ENCODE peak calls at places on chromosomes 12 and 14, in nine cellular contexts. Y is fibroblast of lung, W is psoas muscle, D is AG09309, U is heart left ventricle, F is HCT116, K is astrocyte of the spinal cord, E is Calu3, O is body of pancreas. S is an unnamed sample.

GRCh38 chr12:29608581-29608980 is 111.1 kb upstream of the OVCH1 start:
- DNase-seq in F (no peak), U (no peak), O (no peak), D (no peak), E (no peak), K (no peak), Y (no peak), W (no peak), S (no peak)

GRCh38 chr14:65153101-65153500 is 50.8 kb upstream of the MAX start:
- DNase-seq in W (no peak), K (no peak), Y (no peak), E (no peak), O (no peak), U (no peak), D (no peak), F (no peak), S (no peak)

GRCh38 chr12:132488127-132489077 is 1.5 kb upstream of the FBRSL1 start:
- DNase-seq in D (no peak), K (no peak), E (no peak), U (peak), Y (no peak), O (no peak), W (peak), F (no peak), S (no peak)

GRCh38 chr12:124654666-124655316 is 87.4 kb upstream of the NCOR2 start:
- DNase-seq in K (no peak), D (no peak), W (peak), U (peak), E (peak), O (peak), F (no peak), Y (no peak), S (no peak)

GRCh38 chr12:91978143-91978542 is 167.5 kb downstream of the BTG1 start:
- DNase-seq in O (no peak), D (no peak), U (no peak), E (no peak), K (no peak), Y (peak), W (no peak), F (no peak), S (no peak)

GRCh38 chr14:55711171-55711811 is 131.3 kb downstream of the KTN1 start:
- DNase-seq in U (no peak), Y (peak), O (no peak), E (no peak), F (no peak), K (peak), W (no peak), D (no peak), S (no peak)

GRCh38 chr12:119176267-119177055 is 2.3 kb upstream of the HSPB8 start:
- DNase-seq in K (peak), E (peak), W (peak), D (no peak), O (peak), F (peak), Y (peak), U (peak), S (no peak)

GRCh38 chr12:70443274-70443673 is 77.2 kb downstream of the KCNMB4 start:
- DNase-seq in U (no peak), K (no peak), Y (no peak), E (no peak), O (no peak), F (no peak), D (no peak), W (no peak), S (no peak)

GRCh38 chr12:40648519-40648918 is 43.7 kb upstream of the CNTN1 start:
- DNase-seq in D (no peak), O (no peak), U (no peak), E (no peak), F (no peak), W (no peak), K (no peak), Y (no peak), S (no peak)

GRCh38 chr12:89363084-89363483 is 10.8 kb upstream of the DUSP6 start:
- DNase-seq in D (no peak), Y (no peak), E (no peak), O (no peak), W (no peak), U (no peak), F (no peak), K (no peak), S (no peak)

GRCh38 chr12:17971850-17972249 is 118.1 kb downstream of the RERGL start:
- DNase-seq in U (no peak), O (no peak), F (no peak), Y (no peak), E (no peak), D (no peak), K (peak), W (no peak), S (no peak)

GRCh38 chr14:22391908-22392307 is 197.1 kb downstream of the DAD1 start:
- DNase-seq in Y (peak), E (peak), K (peak), F (peak), O (peak), W (no peak), U (no peak), D (no peak), S (peak)

GRCh38 chr14:91237219-91237618 is 7.3 kb downstream of the GPR68 start:
- DNase-seq in F (no peak), O (no peak), E (no peak), D (peak), U (no peak), W (no peak), Y (peak), K (peak), S (no peak)

GRCh38 chr14:93998871-93999403 is 1.8 kb downstream of the CCDC197 start:
- DNase-seq in O (no peak), E (no peak), U (no peak), K (no peak), Y (no peak), W (peak), F (no peak), D (no peak), S (no peak)

GRCh38 chr12:68264175-68264863 is 10.9 kb upstream of the IL22 start:
- DNase-seq in E (no peak), W (no peak), Y (no peak), U (no peak), K (no peak), D (no peak), O (no peak), F (no peak), S (no peak)

GRCh38 chr14:105168496-105168978 is at the start of gene JAG2:
- DNase-seq in D (no peak), F (no peak), O (peak), U (peak), Y (no peak), K (no peak), E (peak), W (peak), S (peak)

GRCh38 chr14:71856199-71856919 is 75.9 kb upstream of the RGS6 start:
- DNase-seq in F (no peak), D (no peak), W (no peak), O (no peak), K (no peak), U (no peak), E (no peak), Y (no peak), S (no peak)

GRCh38 chr14:31619440-31619839 is 58.2 kb downstream of the NUBPL start:
- DNase-seq in U (no peak), D (no peak), K (no peak), E (no peak), Y (no peak), W (no peak), F (no peak), O (no peak), S (no peak)

GRCh38 chr14:34345718-34346465 is 116.1 kb downstream of the SPTSSA start:
- DNase-seq in U (no peak), D (no peak), F (no peak), E (no peak), W (no peak), O (no peak), Y (no peak), K (no peak), S (no peak)

GRCh38 chr14:34348592-34348991 is 113.4 kb downstream of the SPTSSA start:
- DNase-seq in U (no peak), K (no peak), F (no peak), O (no peak), E (no peak), W (no peak), D (no peak), Y (no peak), S (no peak)

GRCh38 chr14:34350903-34351302 is 111.1 kb downstream of the SPTSSA start:
- DNase-seq in O (no peak), U (no peak), D (no peak), K (no peak), F (no peak), E (no peak), W (no peak), Y (no peak), S (no peak)

GRCh38 chr14:34344318-34344717 is 117.7 kb downstream of the SPTSSA start:
- DNase-seq in K (no peak), Y (no peak), F (no peak), W (no peak), O (no peak), D (no peak), E (no peak), U (no peak), S (no peak)

GRCh38 chr14:34347683-34348082 is 114.4 kb downstream of the SPTSSA start:
- DNase-seq in W (no peak), E (no peak), Y (no peak), K (no peak), D (no peak), F (no peak), O (no peak), U (no peak), S (no peak)
- TF ChIP-seq CTCF in W (no peak), E (no peak), Y (no peak), K (no peak), D (no peak), F (no peak), O (no peak), U (no peak), S (no peak)

GRCh38 chr12:3357950-3358525 is 133.0 kb upstream of the PRMT8 start:
- DNase-seq in E (no peak), W (no peak), D (no peak), O (no peak), K (no peak), F (no peak), U (no peak), Y (no peak), S (no peak)
- TF ChIP-seq CTCF in E (no peak), W (no peak), D (no peak), O (no peak), K (no peak), F (no peak), U (no peak), Y (no peak), S (no peak)

DNA sequence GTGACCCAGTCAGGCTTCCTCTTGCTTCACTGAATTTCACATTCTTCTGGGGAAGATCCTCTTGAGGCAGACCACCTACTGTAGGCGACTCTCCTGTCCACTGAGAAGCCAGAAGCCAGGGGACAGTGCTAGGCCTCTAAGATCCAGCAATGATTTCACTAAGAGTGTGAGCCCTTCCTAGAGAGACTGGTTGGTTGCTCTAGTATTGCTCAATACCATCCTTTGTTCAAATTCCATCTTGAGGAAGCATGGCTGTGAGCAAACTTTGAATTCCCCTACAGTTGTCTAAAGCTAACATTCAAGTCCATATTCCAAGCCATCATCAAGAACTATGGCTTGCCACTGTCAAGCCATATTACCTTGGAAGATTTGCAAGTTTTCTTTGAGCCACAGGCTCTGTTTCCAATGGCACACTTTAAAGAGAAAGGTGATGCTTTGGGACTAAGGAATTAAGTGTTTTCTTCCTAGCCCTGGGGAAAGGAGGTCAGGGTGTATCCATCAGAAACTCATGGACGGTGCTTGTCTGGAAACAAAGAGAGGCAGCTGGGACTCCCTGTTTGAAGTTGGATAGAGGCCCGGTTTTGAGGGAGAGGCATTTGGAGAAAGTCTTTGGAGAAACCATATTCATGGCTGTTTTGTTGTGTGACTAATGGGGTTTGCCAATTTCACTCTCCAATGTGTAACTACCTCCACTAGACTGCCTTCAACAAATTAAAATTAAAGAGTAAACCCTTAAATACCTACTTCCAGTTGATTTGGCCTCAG is 1217.9 kb downstream of the VRK1 start:
- DNase-seq in O (no peak), Y (no peak), E (no peak), K (no peak), D (no peak), U (no peak), W (no peak), F (no peak), S (no peak)
- TF ChIP-seq CTCF in O (no peak), Y (no peak), E (no peak), K (no peak), D (no peak), U (no peak), W (no peak), F (no peak), S (no peak)

GRCh38 chr12:102053062-102053349 is 8.8 kb downstream of the WASHC3 start:
- DNase-seq in D (no peak), E (no peak), O (no peak), U (no peak), K (no peak), F (no peak), W (no peak), Y (no peak), S (no peak)
- TF ChIP-seq CTCF in D (no peak), E (no peak), O (no peak), U (no peak), K (no peak), F (no peak), W (no peak), Y (no peak), S (no peak)

GRCh38 chr12:93957870-93958269 is 190.5 kb upstream of the PLXNC1 start:
- DNase-seq in K (no peak), W (no peak), D (no peak), E (no peak), O (no peak), Y (no peak), U (no peak), F (no peak), S (no peak)
- TF ChIP-seq CTCF in K (no peak), W (no peak), D (peak), E (no peak), O (no peak), Y (no peak), U (no peak), F (no peak), S (no peak)

S was measured in endothelial cell.